ENCODE peak calls at places on chromosomes 1 and 21, in six cellular contexts. Y is stimulated activated CD8-positive, alpha-beta memory T cell treated with anti-CD3 and anti-CD28 coated beads, Interleukin-4, amount 100 ng/mL, for 24 hours; D is Kasumi-1; M is aorta; B is GM10248; Q is NCI-H524. K is an unnamed sample.

GRCh38 chr1:55311057-55311631 is 96.0 kb upstream of the USP24 start:
- DNase-seq in Y (no peak), D (no peak), M (no peak), B (no peak), Q (peak), K (no peak)

GRCh38 chr1:95407864-95408291 is 173.9 kb downstream of the RWDD3 start:
- DNase-seq in Y (no peak), D (no peak), M (no peak), B (no peak), Q (peak), K (no peak)

GRCh38 chr1:59768752-59769411 is 45.9 kb upstream of the HOOK1 start:
- DNase-seq in Y (no peak), D (no peak), M (no peak), B (no peak), Q (no peak), K (no peak)

GRCh38 chr21:37365657-37366487 is 701 bp upstream of the DYRK1A start:
- DNase-seq in Y (peak), D (peak), M (peak), B (peak), Q (peak), K (peak)

GRCh38 chr1:85275701-85276289 is 637 bp downstream of the BCL10 start:
- DNase-seq in Y (no peak), D (peak), M (no peak), B (peak), Q (peak), K (no peak)

GRCh38 chr1:110673197-110673701 is 1.5 kb downstream of the KCNA3 start:
- DNase-seq in Y (no peak), D (no peak), M (no peak), B (no peak), Q (peak), K (no peak)

GRCh38 chr1:241749041-241749798 is 97.1 kb downstream of the WDR64 start:
- DNase-seq in Y (no peak), D (no peak), M (no peak), B (no peak), Q (peak), K (no peak)

GRCh38 chr1:185934476-185935189 is 200.4 kb downstream of the HMCN1 start:
- DNase-seq in Y (no peak), D (no peak), M (no peak), B (no peak), Q (no peak), K (no peak)

GRCh38 chr1:51843948-51844347 is 34.6 kb downstream of the NRDC start:
- DNase-seq in Y (no peak), D (no peak), M (no peak), B (peak), Q (no peak), K (no peak)

GRCh38 chr1:160743266-160743665 is 4.2 kb downstream of the SLAMF7 start:
- DNase-seq in Y (no peak), D (no peak), M (no peak), B (no peak), Q (no peak), K (no peak)

GRCh38 chr1:58898739-58899580 is 115.1 kb upstream of the JUN start:
- DNase-seq in Y (no peak), D (peak), M (peak), B (no peak), Q (peak), K (peak)

GRCh38 chr1:109801791-109802135 is 38.0 kb upstream of the EPS8L3 start:
- DNase-seq in Y (no peak), D (no peak), M (no peak), B (no peak), Q (no peak), K (no peak)

GRCh38 chr21:46295996-46296752 is 10.0 kb downstream of the YBEY start:
- DNase-seq in Y (peak), D (peak), M (peak), B (peak), Q (no peak), K (peak)

GRCh38 chr1:8595919-8596318 is 221.5 kb downstream of the RERE start:
- DNase-seq in Y (no peak), D (no peak), M (no peak), B (peak), Q (no peak), K (no peak)

GRCh38 chr1:241738284-241738683 is 86.2 kb downstream of the WDR64 start:
- DNase-seq in Y (no peak), D (no peak), M (no peak), B (no peak), Q (no peak), K (no peak)

GRCh38 chr1:51355382-51355781 is 25.0 kb upstream of the TTC39A start:
- DNase-seq in Y (no peak), D (no peak), M (no peak), B (no peak), Q (no peak), K (no peak)

GRCh38 chr1:23916209-23917131 is 3.3 kb upstream of the CNR2 start:
- DNase-seq in Y (peak), D (peak), M (peak), B (peak), Q (peak), K (peak)

GRCh38 chr1:163022129-163022528 is 47.0 kb upstream of the RGS4 start:
- DNase-seq in Y (no peak), D (no peak), M (no peak), B (no peak), Q (no peak), K (no peak)

GRCh38 chr1:151924691-151925587 is 15.6 kb upstream of the THEM4 start:
- DNase-seq in Y (no peak), D (no peak), M (no peak), B (peak), Q (no peak), K (no peak)

GRCh38 chr1:174812656-174813055 is 187.1 kb upstream of the CACYBP start:
- DNase-seq in Y (no peak), D (no peak), M (no peak), B (no peak), Q (no peak), K (no peak)

GRCh38 chr1:113958691-113959090 is 20.6 kb upstream of the OLFML3 start:
- DNase-seq in Y (no peak), D (no peak), M (no peak), B (no peak), Q (no peak), K (no peak)

GRCh38 chr1:156480411-156481192 is 20.0 kb downstream of the MEF2D start:
- DNase-seq in Y (peak), D (peak), M (peak), B (peak), Q (peak), K (peak)

GRCh38 chr1:168834225-168834872 is 105.3 kb upstream of the DPT start:
- DNase-seq in Y (no peak), D (no peak), M (no peak), B (no peak), Q (no peak), K (no peak)

GRCh38 chr21:44432841-44433790 is 22.2 kb upstream of the LRRC3 start:
- DNase-seq in Y (no peak), D (no peak), M (no peak), B (no peak), Q (no peak), K (peak)

GRCh38 chr1:154819628-154820590 is 50.2 kb downstream of the KCNN3 start:
- DNase-seq in Y (no peak), D (peak), M (no peak), B (peak), Q (peak), K (no peak)

GRCh38 chr1:203828002-203828401 is 32.6 kb downstream of the ZBED6 start:
- DNase-seq in Y (no peak), D (no peak), M (no peak), B (no peak), Q (no peak), K (no peak)

GRCh38 chr1:201891451-201892045 is 2.9 kb downstream of the SHISA4 start:
- DNase-seq in Y (no peak), D (no peak), M (no peak), B (no peak), Q (no peak), K (no peak)

GRCh38 chr21:42601656-42602055 is 51.8 kb upstream of the PDE9A start:
- DNase-seq in Y (no peak), D (no peak), M (no peak), B (no peak), Q (no peak), K (no peak)

GRCh38 chr1:169103443-169103842 is 3.0 kb upstream of the ATP1B1 start:
- DNase-seq in Y (no peak), D (no peak), M (no peak), B (no peak), Q (peak), K (no peak)

GRCh38 chr1:232226197-232226681 is 403.7 kb downstream of the SIPA1L2 start:
- DNase-seq in Y (no peak), D (no peak), M (no peak), B (no peak), Q (peak), K (no peak)

GRCh38 chr1:192260076-192260475 is 56.7 kb upstream of the RGS21 start:
- DNase-seq in Y (no peak), D (no peak), M (no peak), B (no peak), Q (no peak), K (no peak)

GRCh38 chr1:184820956-184821355 is 66.3 kb upstream of the EDEM3 start:
- DNase-seq in Y (no peak), D (no peak), M (no peak), B (no peak), Q (no peak), K (no peak)

GRCh38 chr21:45417951-45418300 is 13.0 kb downstream of the COL18A1 start:
- DNase-seq in Y (no peak), D (no peak), M (peak), B (no peak), Q (no peak), K (peak)

GRCh38 chr1:94955767-94956632 is 29.1 kb upstream of the CNN3 start:
- DNase-seq in Y (no peak), D (no peak), M (no peak), B (no peak), Q (peak), K (peak)

GRCh38 chr1:77406661-77407060 is 124.8 kb downstream of the AK5 start:
- DNase-seq in Y (no peak), D (no peak), M (no peak), B (no peak), Q (peak), K (no peak)

GRCh38 chr1:174297351-174297750 is 138.0 kb downstream of the RABGAP1L start:
- DNase-seq in Y (no peak), D (no peak), M (no peak), B (no peak), Q (no peak), K (no peak)

GRCh38 chr21:45761703-45762102 is 118.2 kb downstream of the PCBP3 start:
- DNase-seq in Y (no peak), D (no peak), M (no peak), B (no peak), Q (no peak), K (no peak)

GRCh38 chr1:205739348-205740160 is 10.4 kb downstream of the NUCKS1 start:
- DNase-seq in Y (no peak), D (no peak), M (no peak), B (no peak), Q (no peak), K (no peak)

GRCh38 chr21:15034126-15034848 is 30.5 kb downstream of the NRIP1 start:
- DNase-seq in Y (no peak), D (no peak), M (no peak), B (no peak), Q (no peak), K (no peak)